ENCODE peak calls at places on chromosomes 2 and 18, in five cellular contexts. One of them, this sample, is unnamed. For H3K4me1, the result is how much of the 10 kb centered on the place peaks cover.

GRCh38 chr18:63233334-63233733 is 86.2 kb downstream of the BCL2 start:
- DNase-seq in CD4-positive, CD25-positive, alpha-beta regulatory T cell: no peak
- DNase-seq in sigmoid colon: no peak
- DNase-seq in GM23338: no peak
- DNase-seq in body of pancreas: no peak
- DNase-seq in this sample: no peak

GRCh38 chr2:86046985-86047384 is 58.7 kb downstream of the POLR1A start:
- DNase-seq in CD4-positive, CD25-positive, alpha-beta regulatory T cell: no peak
- DNase-seq in sigmoid colon: peak
- DNase-seq in GM23338: no peak
- DNase-seq in body of pancreas: no peak
- DNase-seq in this sample: no peak

GRCh38 chr2:109435066-109435690 is 178.6 kb downstream of the SEPTIN10 start:
- DNase-seq in CD4-positive, CD25-positive, alpha-beta regulatory T cell: no peak
- DNase-seq in sigmoid colon: peak
- DNase-seq in GM23338: no peak
- DNase-seq in body of pancreas: no peak
- DNase-seq in this sample: no peak

GRCh38 chr18:25282282-25282681 is 69.7 kb downstream of the ZNF521 start:
- DNase-seq in CD4-positive, CD25-positive, alpha-beta regulatory T cell: no peak
- DNase-seq in sigmoid colon: peak
- DNase-seq in GM23338: no peak
- DNase-seq in body of pancreas: no peak
- DNase-seq in this sample: peak

GRCh38 chr2:84999467-85000064 is 28.6 kb downstream of the KCMF1 start:
- DNase-seq in CD4-positive, CD25-positive, alpha-beta regulatory T cell: no peak
- DNase-seq in sigmoid colon: no peak
- DNase-seq in GM23338: no peak
- DNase-seq in body of pancreas: no peak
- DNase-seq in this sample: no peak

GRCh38 chr2:229282758-229283546 is 11.9 kb upstream of the PID1 start:
- DNase-seq in CD4-positive, CD25-positive, alpha-beta regulatory T cell: no peak
- DNase-seq in sigmoid colon: peak
- DNase-seq in GM23338: no peak
- DNase-seq in body of pancreas: peak
- DNase-seq in this sample: no peak

GRCh38 chr18:45851196-45851925 is 25.9 kb downstream of the SIGLEC15 start:
- DNase-seq in CD4-positive, CD25-positive, alpha-beta regulatory T cell: no peak
- DNase-seq in sigmoid colon: no peak
- DNase-seq in GM23338: no peak
- DNase-seq in body of pancreas: no peak
- DNase-seq in this sample: no peak

GRCh38 chr2:75500633-75501032 is 60.1 kb downstream of the EVA1A start:
- DNase-seq in CD4-positive, CD25-positive, alpha-beta regulatory T cell: no peak
- DNase-seq in sigmoid colon: no peak
- DNase-seq in GM23338: no peak
- DNase-seq in body of pancreas: no peak
- DNase-seq in this sample: no peak

GRCh38 chr2:70615222-70615621 is 61.6 kb upstream of the TGFA start:
- DNase-seq in CD4-positive, CD25-positive, alpha-beta regulatory T cell: no peak
- DNase-seq in sigmoid colon: no peak
- DNase-seq in GM23338: no peak
- DNase-seq in body of pancreas: no peak
- DNase-seq in this sample: no peak

GRCh38 chr2:43041661-43042360 is 184.6 kb downstream of the ZFP36L2 start:
- DNase-seq in CD4-positive, CD25-positive, alpha-beta regulatory T cell: no peak
- DNase-seq in sigmoid colon: no peak
- DNase-seq in GM23338: peak
- DNase-seq in body of pancreas: no peak
- DNase-seq in this sample: peak

GRCh38 chr2:217958206-217958888 is 44.4 kb downstream of the TNS1 start:
- DNase-seq in CD4-positive, CD25-positive, alpha-beta regulatory T cell: no peak
- DNase-seq in sigmoid colon: peak
- DNase-seq in GM23338: no peak
- DNase-seq in body of pancreas: no peak
- DNase-seq in this sample: peak

GRCh38 chr18:41378628-41379027 is 576.4 kb upstream of the PIK3C3 start:
- DNase-seq in CD4-positive, CD25-positive, alpha-beta regulatory T cell: no peak
- DNase-seq in sigmoid colon: no peak
- DNase-seq in GM23338: peak
- DNase-seq in body of pancreas: no peak
- DNase-seq in this sample: no peak

GRCh38 chr2:159982842-159983785 is 79.3 kb downstream of the PLA2R1 start:
- DNase-seq in CD4-positive, CD25-positive, alpha-beta regulatory T cell: no peak
- DNase-seq in sigmoid colon: no peak
- DNase-seq in GM23338: peak
- DNase-seq in body of pancreas: no peak
- DNase-seq in this sample: no peak

GRCh38 chr2:124607679-124608078 is 582.6 kb downstream of the CNTNAP5 start:
- DNase-seq in CD4-positive, CD25-positive, alpha-beta regulatory T cell: no peak
- DNase-seq in sigmoid colon: no peak
- DNase-seq in GM23338: no peak
- DNase-seq in body of pancreas: no peak
- DNase-seq in this sample: no peak

GRCh38 chr2:160371251-160372009 is 122.2 kb downstream of the RBMS1 start:
- DNase-seq in CD4-positive, CD25-positive, alpha-beta regulatory T cell: no peak
- DNase-seq in sigmoid colon: no peak
- DNase-seq in GM23338: no peak
- DNase-seq in body of pancreas: no peak
- DNase-seq in this sample: no peak

GRCh38 chr2:2621855-2622254 is 290.8 kb upstream of the MYT1L start:
- DNase-seq in CD4-positive, CD25-positive, alpha-beta regulatory T cell: no peak
- DNase-seq in sigmoid colon: no peak
- DNase-seq in GM23338: no peak
- DNase-seq in body of pancreas: no peak
- DNase-seq in this sample: no peak

GRCh38 chr2:201259216-201259615 is 1.1 kb upstream of the CASP8 start:
- DNase-seq in CD4-positive, CD25-positive, alpha-beta regulatory T cell: no peak
- DNase-seq in sigmoid colon: no peak
- DNase-seq in GM23338: no peak
- DNase-seq in body of pancreas: no peak
- DNase-seq in this sample: no peak

GRCh38 chr18:8375899-8376512 is 233.2 kb upstream of the RAB12 start:
- DNase-seq in CD4-positive, CD25-positive, alpha-beta regulatory T cell: no peak
- DNase-seq in sigmoid colon: no peak
- DNase-seq in GM23338: no peak
- DNase-seq in body of pancreas: no peak
- DNase-seq in this sample: no peak

GRCh38 chr2:217338306-217338916 is 478.5 kb upstream of the TNP1 start:
- DNase-seq in CD4-positive, CD25-positive, alpha-beta regulatory T cell: no peak
- DNase-seq in sigmoid colon: peak
- DNase-seq in GM23338: peak
- DNase-seq in body of pancreas: no peak
- DNase-seq in this sample: no peak

GRCh38 chr2:205372141-205372540 is 310.2 kb upstream of the NRP2 start:
- DNase-seq in CD4-positive, CD25-positive, alpha-beta regulatory T cell: no peak
- DNase-seq in sigmoid colon: no peak
- DNase-seq in GM23338: no peak
- DNase-seq in body of pancreas: no peak
- DNase-seq in this sample: no peak

GRCh38 chr2:85308951-85309555 is 18.7 kb downstream of the TGOLN2 start:
- DNase-seq in CD4-positive, CD25-positive, alpha-beta regulatory T cell: no peak
- DNase-seq in sigmoid colon: peak
- DNase-seq in GM23338: no peak
- DNase-seq in body of pancreas: peak
- DNase-seq in this sample: peak

GRCh38 chr2:237649541-237650454 is 22.4 kb downstream of the LRRFIP1 start:
- DNase-seq in CD4-positive, CD25-positive, alpha-beta regulatory T cell: no peak
- DNase-seq in sigmoid colon: no peak
- DNase-seq in GM23338: no peak
- DNase-seq in body of pancreas: peak
- DNase-seq in this sample: no peak

GRCh38 chr2:86221066-86221684 is 21.9 kb downstream of the MRPL35 start:
- DNase-seq in CD4-positive, CD25-positive, alpha-beta regulatory T cell: peak
- DNase-seq in sigmoid colon: peak
- DNase-seq in GM23338: peak
- DNase-seq in body of pancreas: peak
- DNase-seq in this sample: no peak

GRCh38 chr2:203077458-203077857 is 62.8 kb downstream of the NBEAL1 start:
- DNase-seq in CD4-positive, CD25-positive, alpha-beta regulatory T cell: no peak
- DNase-seq in sigmoid colon: no peak
- DNase-seq in GM23338: no peak
- DNase-seq in body of pancreas: no peak
- DNase-seq in this sample: no peak

GRCh38 chr2:156779416-156780117 is 343.4 kb downstream of the GPD2 start:
- DNase-seq in CD4-positive, CD25-positive, alpha-beta regulatory T cell: no peak
- DNase-seq in sigmoid colon: no peak
- DNase-seq in GM23338: no peak
- DNase-seq in body of pancreas: no peak
- DNase-seq in this sample: no peak

GRCh38 chr2:28445448-28446258 is 50.2 kb upstream of the PLB1 start:
- DNase-seq in CD4-positive, CD25-positive, alpha-beta regulatory T cell: no peak
- DNase-seq in sigmoid colon: no peak
- DNase-seq in GM23338: no peak
- DNase-seq in body of pancreas: no peak
- DNase-seq in this sample: no peak

GRCh38 chr2:54422072-54422581 is 34.0 kb upstream of the SPTBN1 start:
- DNase-seq in CD4-positive, CD25-positive, alpha-beta regulatory T cell: peak
- DNase-seq in sigmoid colon: no peak
- DNase-seq in GM23338: no peak
- DNase-seq in body of pancreas: no peak
- DNase-seq in this sample: no peak

GRCh38 chr2:126906781-126907180 is 8.1 kb downstream of the TEX51 start:
- DNase-seq in CD4-positive, CD25-positive, alpha-beta regulatory T cell: no peak
- DNase-seq in sigmoid colon: no peak
- DNase-seq in GM23338: no peak
- DNase-seq in body of pancreas: no peak
- DNase-seq in this sample: peak

GRCh38 chr18:8313043-8313442 is 296.2 kb upstream of the RAB12 start:
- DNase-seq in CD4-positive, CD25-positive, alpha-beta regulatory T cell: no peak
- DNase-seq in sigmoid colon: no peak
- DNase-seq in GM23338: no peak
- DNase-seq in body of pancreas: no peak
- DNase-seq in this sample: no peak

GRCh38 chr2:176612736-176613135 is 343.5 kb downstream of the MTX2 start:
- DNase-seq in CD4-positive, CD25-positive, alpha-beta regulatory T cell: no peak
- DNase-seq in sigmoid colon: no peak
- DNase-seq in GM23338: no peak
- DNase-seq in body of pancreas: no peak
- DNase-seq in this sample: no peak

GRCh38 chr2:198763793-198764192 is 693.9 kb downstream of the SATB2 start:
- DNase-seq in CD4-positive, CD25-positive, alpha-beta regulatory T cell: no peak
- DNase-seq in sigmoid colon: no peak
- DNase-seq in GM23338: no peak
- DNase-seq in body of pancreas: no peak
- DNase-seq in this sample: no peak

GRCh38 chr2:8515390-8515761 is 166.5 kb upstream of the ID2 start:
- DNase-seq in CD4-positive, CD25-positive, alpha-beta regulatory T cell: peak
- DNase-seq in sigmoid colon: no peak
- DNase-seq in GM23338: no peak
- DNase-seq in body of pancreas: peak
- DNase-seq in this sample: no peak

GRCh38 chr2:8515864-8516533 is 165.9 kb upstream of the ID2 start:
- DNase-seq in CD4-positive, CD25-positive, alpha-beta regulatory T cell: peak
- DNase-seq in sigmoid colon: no peak
- DNase-seq in GM23338: no peak
- DNase-seq in body of pancreas: no peak
- DNase-seq in this sample: no peak

GRCh38 chr2:8514274-8514662 is 167.6 kb upstream of the ID2 start:
- DNase-seq in CD4-positive, CD25-positive, alpha-beta regulatory T cell: no peak
- DNase-seq in sigmoid colon: no peak
- DNase-seq in GM23338: no peak
- DNase-seq in body of pancreas: no peak
- DNase-seq in this sample: no peak

GRCh38 chr2:8513601-8514273 is 168.1 kb upstream of the ID2 start:
- DNase-seq in CD4-positive, CD25-positive, alpha-beta regulatory T cell: no peak
- DNase-seq in sigmoid colon: no peak
- DNase-seq in GM23338: no peak
- DNase-seq in body of pancreas: no peak
- DNase-seq in this sample: no peak

GRCh38 chr2:8514748-8515389 is 167.0 kb upstream of the ID2 start:
- DNase-seq in CD4-positive, CD25-positive, alpha-beta regulatory T cell: peak
- DNase-seq in sigmoid colon: no peak
- DNase-seq in GM23338: no peak
- DNase-seq in body of pancreas: no peak
- DNase-seq in this sample: no peak
- H3K4me3 ChIP-seq in CD4-positive, CD25-positive, alpha-beta regulatory T cell: peak
- H3K4me3 ChIP-seq in sigmoid colon: no peak
- H3K4me3 ChIP-seq in GM23338: no peak
- H3K4me3 ChIP-seq in body of pancreas: no peak
- H3K4me3 ChIP-seq in this sample: no peak

GRCh38 chr2:23591111-23591510 is 206.1 kb downstream of the KLHL29 start:
- DNase-seq in CD4-positive, CD25-positive, alpha-beta regulatory T cell: no peak
- DNase-seq in sigmoid colon: peak
- DNase-seq in GM23338: no peak
- DNase-seq in body of pancreas: no peak
- DNase-seq in this sample: peak
- H3K27ac ChIP-seq in CD4-positive, CD25-positive, alpha-beta regulatory T cell: no peak
- H3K27ac ChIP-seq in sigmoid colon: peak
- H3K27ac ChIP-seq in GM23338: no peak
- H3K27ac ChIP-seq in body of pancreas: no peak
- H3K27ac ChIP-seq in this sample: no peak

DNA sequence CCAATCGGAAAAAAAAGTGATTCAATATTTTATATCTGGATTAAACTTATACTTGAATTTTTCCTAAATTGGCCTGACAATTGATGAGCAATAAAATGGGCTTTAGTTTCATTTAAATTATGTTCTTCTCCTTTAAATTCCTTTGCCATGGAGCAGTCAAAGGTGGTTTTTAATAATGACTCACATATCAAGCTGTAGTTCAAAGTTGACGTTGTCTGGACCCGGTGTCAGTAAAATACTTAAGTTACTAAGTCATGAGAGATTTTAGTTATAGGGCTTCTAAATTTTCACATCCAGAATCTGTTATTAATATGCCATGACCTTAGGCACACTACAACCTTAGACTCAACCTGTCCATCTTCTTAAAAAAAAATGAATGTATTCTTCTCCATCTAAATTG is 62.5 kb downstream of the CDH2 start:
- DNase-seq in CD4-positive, CD25-positive, alpha-beta regulatory T cell: no peak
- DNase-seq in sigmoid colon: no peak
- DNase-seq in GM23338: no peak
- DNase-seq in body of pancreas: no peak
- DNase-seq in this sample: no peak
- H3K4me1 ChIP-seq in CD4-positive, CD25-positive, alpha-beta regulatory T cell: under half
- H3K4me1 ChIP-seq in sigmoid colon: under half
- H3K4me1 ChIP-seq in GM23338: under half
- H3K4me1 ChIP-seq in body of pancreas: under half
- H3K4me1 ChIP-seq in this sample: under half

DNA sequence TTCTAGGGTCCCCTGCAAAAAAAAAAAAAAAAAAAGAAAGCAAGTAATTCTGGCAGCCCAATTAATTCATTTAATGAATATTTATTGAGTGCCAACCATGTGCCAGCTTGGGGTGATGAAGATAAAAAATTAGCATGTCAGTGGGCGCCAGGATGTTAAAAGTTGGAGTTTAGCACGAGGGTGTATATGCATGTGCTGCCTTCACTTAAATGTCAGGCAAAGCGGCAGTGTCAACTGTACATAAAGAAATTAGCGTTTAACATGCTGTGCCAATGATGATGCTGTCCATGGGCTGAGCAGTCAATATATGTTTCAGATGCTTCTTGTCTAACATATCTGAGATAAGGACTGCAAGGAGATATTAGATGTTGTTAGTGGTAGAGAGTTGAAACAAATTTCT is 49.5 kb downstream of the ASAP2 start:
- DNase-seq in CD4-positive, CD25-positive, alpha-beta regulatory T cell: no peak
- DNase-seq in sigmoid colon: no peak
- DNase-seq in GM23338: no peak
- DNase-seq in body of pancreas: no peak
- DNase-seq in this sample: no peak
- H3K4me3 ChIP-seq in CD4-positive, CD25-positive, alpha-beta regulatory T cell: no peak
- H3K4me3 ChIP-seq in sigmoid colon: no peak
- H3K4me3 ChIP-seq in GM23338: no peak
- H3K4me3 ChIP-seq in body of pancreas: no peak
- H3K4me3 ChIP-seq in this sample: no peak

This sample was measured in kidney.